ENCODE peak calls at places on chromosomes 6 and 20, in ten cellular contexts. M is NCI-H524 treated with DMSO at 0.1 percent for 48 hours; R is mesendoderm; B is Calu3; P is CD4-positive, alpha-beta T cell; K is lung; I is HL-60; A is stimulated activated CD8-positive, alpha-beta memory T cell treated with anti-CD3 and anti-CD28 coated beads, Interleukin-7, amount 100 ng/mL, for 48 hours; S is aorta; G is nephron progenitor cell. F is an unnamed sample.

GRCh38 chr6:29943053-29943966 is 978 bp downstream of the HLA-A start:
- DNase-seq in P (no peak), I (no peak), A (no peak), K (no peak), S (no peak), R (no peak), B (no peak), G (no peak), M (no peak), F (no peak)

GRCh38 chr6:167097770-167098169 is 25.1 kb upstream of the CCR6 start:
- DNase-seq in A (no peak), G (no peak), M (no peak), S (no peak), B (no peak), R (no peak), I (no peak), K (no peak), P (no peak), F (no peak)

GRCh38 chr20:5061209-5061608 is 58.5 kb downstream of the PCNA start:
- DNase-seq in G (no peak), B (peak), R (peak), K (no peak), I (no peak), M (no peak), P (no peak), S (no peak), A (no peak), F (no peak)

GRCh38 chr6:3751019-3751729 is at the start of gene PXDC1:
- DNase-seq in M (no peak), A (no peak), I (no peak), S (peak), G (peak), R (peak), B (no peak), K (no peak), P (no peak), F (no peak)

GRCh38 chr20:4369798-4370124 is 351.9 kb upstream of the PRND start:
- DNase-seq in A (peak), R (no peak), G (no peak), M (no peak), K (no peak), I (peak), S (no peak), P (no peak), B (no peak), F (no peak)

GRCh38 chr6:77561768-77562314 is 91.0 kb upstream of the MEI4 start:
- DNase-seq in S (no peak), M (no peak), B (no peak), P (no peak), R (no peak), I (no peak), A (no peak), G (no peak), K (no peak), F (no peak)

GRCh38 chr6:13769655-13770053 is 44.7 kb downstream of the MCUR1 start:
- DNase-seq in A (no peak), I (no peak), R (no peak), P (peak), M (no peak), K (no peak), S (no peak), B (no peak), G (no peak), F (no peak)

GRCh38 chr6:34583461-34583860 is 27.3 kb upstream of the SPDEF start:
- DNase-seq in P (no peak), R (no peak), A (no peak), B (peak), I (no peak), K (no peak), S (no peak), G (no peak), M (no peak), F (no peak)

GRCh38 chr6:30683137-30683979 is 3.1 kb downstream of the PPP1R18 start:
- DNase-seq in B (no peak), I (no peak), M (no peak), K (no peak), R (no peak), A (no peak), S (peak), P (no peak), G (peak), F (no peak)

GRCh38 chr6:147001621-147002020 is 202.6 kb upstream of the STXBP5 start:
- DNase-seq in P (no peak), A (no peak), R (no peak), K (no peak), I (no peak), M (no peak), G (no peak), B (no peak), S (no peak), F (no peak)

GRCh38 chr6:88477411-88477810 is 311.3 kb upstream of the CNR1 start:
- DNase-seq in M (no peak), K (no peak), G (no peak), B (no peak), P (no peak), S (no peak), I (no peak), R (no peak), A (no peak), F (no peak)

GRCh38 chr20:58473818-58474425 is 41.3 kb downstream of the APCDD1L start:
- DNase-seq in R (no peak), A (no peak), M (no peak), S (no peak), I (no peak), G (no peak), P (no peak), B (no peak), K (no peak), F (no peak)

GRCh38 chr6:26071135-26071534 is 16.1 kb upstream of the HFE start:
- DNase-seq in S (no peak), A (no peak), B (peak), P (no peak), I (no peak), M (no peak), R (no peak), G (no peak), K (no peak), F (no peak)

GRCh38 chr6:169070506-169071176 is 183.0 kb downstream of the THBS2 start:
- DNase-seq in R (peak), I (no peak), A (no peak), S (peak), G (no peak), B (peak), K (peak), P (no peak), M (no peak), F (peak)

GRCh38 chr20:52965819-52966218 is 6.3 kb upstream of the TSHZ2 start:
- DNase-seq in I (no peak), B (no peak), P (no peak), A (no peak), M (no peak), S (no peak), G (no peak), R (no peak), K (no peak), F (no peak)

GRCh38 chr6:169008641-169009040 is 245.0 kb downstream of the THBS2 start:
- DNase-seq in B (no peak), R (peak), K (no peak), G (no peak), I (no peak), M (peak), P (no peak), S (no peak), A (no peak), F (no peak)

GRCh38 chr6:80477591-80478370 is 371.3 kb downstream of the BCKDHB start:
- DNase-seq in S (no peak), A (no peak), P (no peak), M (no peak), I (no peak), G (no peak), R (no peak), K (no peak), B (no peak), F (no peak)

GRCh38 chr6:38058022-38058421 is 238.5 kb downstream of the ZFAND3 start:
- DNase-seq in K (no peak), M (peak), A (peak), P (no peak), R (no peak), I (no peak), B (no peak), G (no peak), S (no peak), F (no peak)

GRCh38 chr6:64383277-64383676 is 747.7 kb downstream of the PHF3 start:
- DNase-seq in P (no peak), M (no peak), A (no peak), S (no peak), K (no peak), B (no peak), G (no peak), I (no peak), R (no peak), F (no peak)

GRCh38 chr6:134436950-134437349 is 119.0 kb upstream of the SGK1 start:
- DNase-seq in R (no peak), B (no peak), P (no peak), G (no peak), A (no peak), I (no peak), M (no peak), S (no peak), K (no peak), F (no peak)

GRCh38 chr20:64068381-64069208 is 5.6 kb downstream of the TCEA2 start:
- DNase-seq in S (no peak), M (no peak), I (no peak), K (no peak), R (no peak), P (no peak), A (no peak), B (no peak), G (no peak), F (no peak)

GRCh38 chr6:89612121-89612520 is 26.4 kb downstream of the LYRM2 start:
- DNase-seq in P (no peak), G (peak), M (no peak), I (no peak), A (no peak), K (no peak), R (peak), B (no peak), S (no peak), F (no peak)

GRCh38 chr6:5081955-5082354 is 3.2 kb upstream of the PPP1R3G start:
- DNase-seq in G (no peak), I (no peak), K (no peak), A (no peak), B (no peak), R (no peak), M (no peak), S (no peak), P (no peak), F (no peak)

GRCh38 chr20:61120595-61121515 is 131.2 kb upstream of the CDH4 start:
- DNase-seq in B (peak), I (peak), G (peak), A (peak), R (peak), K (peak), P (peak), M (peak), S (no peak), F (peak)

GRCh38 chr20:35306931-35307517 is 14.8 kb upstream of the FAM83C start:
- DNase-seq in I (peak), B (peak), M (peak), K (peak), G (peak), P (no peak), R (peak), A (no peak), S (no peak), F (no peak)

GRCh38 chr20:36849333-36850065 is 26.4 kb upstream of the TLDC2 start:
- DNase-seq in A (no peak), S (no peak), R (no peak), M (no peak), B (no peak), I (no peak), P (no peak), G (no peak), K (no peak), F (no peak)

GRCh38 chr20:15289337-15289736 is 951.9 kb upstream of the FLRT3 start:
- DNase-seq in G (no peak), M (no peak), P (no peak), I (no peak), R (no peak), S (no peak), B (no peak), K (no peak), A (no peak), F (no peak)

GRCh38 chr6:422423-423061 is 31.0 kb downstream of the IRF4 start:
- DNase-seq in P (no peak), K (peak), I (peak), S (no peak), M (no peak), G (no peak), R (peak), A (no peak), B (peak), F (no peak)

GRCh38 chr6:41712651-41713103 is 22.7 kb downstream of the TFEB start:
- DNase-seq in I (no peak), K (peak), S (peak), G (no peak), R (no peak), B (peak), P (no peak), M (no peak), A (no peak), F (peak)

GRCh38 chr20:37475258-37475657 is 45.8 kb upstream of the NNAT start:
- DNase-seq in R (no peak), G (no peak), M (peak), B (no peak), P (no peak), S (no peak), K (no peak), I (no peak), A (no peak), F (no peak)

GRCh38 chr20:4329232-4329631 is 313.9 kb upstream of the RNF24 start:
- DNase-seq in I (no peak), M (no peak), P (no peak), B (no peak), G (no peak), K (no peak), R (no peak), A (no peak), S (no peak), F (no peak)

GRCh38 chr20:49724637-49725606 is 11.2 kb upstream of the B4GALT5 start:
- DNase-seq in B (peak), K (peak), M (no peak), A (no peak), I (peak), R (peak), S (peak), G (peak), P (no peak), F (no peak)

GRCh38 chr6:153980176-153980575 is 58.9 kb upstream of the OPRM1 start:
- DNase-seq in G (no peak), I (no peak), A (no peak), R (no peak), B (no peak), K (no peak), S (no peak), P (no peak), M (no peak), F (no peak)

GRCh38 chr6:22421187-22421586 is 124.4 kb upstream of the PRL start:
- DNase-seq in K (no peak), I (no peak), P (no peak), R (no peak), A (no peak), S (no peak), G (no peak), B (no peak), M (no peak), F (no peak)

GRCh38 chr6:146851837-146852236 is 253.1 kb downstream of the ADGB start:
- DNase-seq in A (no peak), K (no peak), M (no peak), S (no peak), G (no peak), R (no peak), I (no peak), B (no peak), P (no peak), F (no peak)

GRCh38 chr6:39309942-39310531 is 4.2 kb downstream of the KCNK17 start:
- DNase-seq in A (no peak), K (peak), G (peak), S (peak), M (no peak), B (peak), R (peak), P (peak), I (peak), F (peak)

GRCh38 chr20:13256606-13257005 is 35.5 kb downstream of the ISM1 start:
- DNase-seq in P (no peak), G (no peak), R (no peak), K (no peak), M (no peak), I (no peak), A (no peak), B (no peak), S (no peak), F (no peak)